ENCODE peak calls at places on chromosomes 5 and 9, in five cellular contexts. V, H, O, N and A are unnamed samples.

GRCh38 chr5:26232706-26233105 is 805.7 kb downstream of the CDH9 start:
- DNase-seq in H (no peak), V (no peak), O (no peak), N (no peak), A (no peak)

GRCh38 chr9:16202913-16203734 is 650.3 kb downstream of the CCDC171 start:
- DNase-seq in O (no peak), V (no peak), N (peak; percentile 91), H (peak; percentile 88), A (peak; percentile 75)

GRCh38 chr5:90802695-90803317 is 244.2 kb downstream of the ADGRV1 start:
- DNase-seq in H (peak; percentile 46), V (no peak), O (peak; percentile 58), N (peak; percentile 32), A (peak; percentile 81)

GRCh38 chr9:12699529-12699928 is 6.3 kb downstream of the TYRP1 start:
- DNase-seq in O (no peak), V (no peak), N (peak; percentile 32), H (peak; percentile 52), A (peak; percentile 16)

GRCh38 chr9:113593682-113594281 is 130.3 kb downstream of the RGS3 start:
- DNase-seq in H (peak; percentile 100), V (peak; percentile 86), N (peak; percentile 98), O (peak; percentile 99), A (peak; percentile 100)

GRCh38 chr5:66718374-66718977 is 122.3 kb downstream of the MAST4 start:
- DNase-seq in N (no peak), O (no peak), V (no peak), H (no peak), A (no peak)

GRCh38 chr9:127223810-127224177 is 40.8 kb upstream of the GARNL3 start:
- DNase-seq in V (no peak), H (no peak), O (no peak), N (no peak), A (no peak)

GRCh38 chr9:38019731-38020130 is 49.3 kb downstream of the SHB start:
- DNase-seq in N (peak; percentile 44), H (no peak), O (no peak), V (no peak), A (no peak)

GRCh38 chr9:98778711-98779530 is 17.4 kb downstream of the ANKS6 start:
- DNase-seq in H (no peak), N (no peak), O (no peak), V (peak; percentile 39), A (no peak)

GRCh38 chr9:35540315-35540714 is 50.4 kb downstream of the RUSC2 start:
- DNase-seq in N (no peak), H (no peak), O (no peak), V (no peak), A (no peak)

GRCh38 chr9:69428017-69428785 is 103.2 kb downstream of the ENTREP1 start:
- DNase-seq in H (no peak), V (no peak), O (no peak), N (no peak), A (no peak)

GRCh38 chr5:159240301-159240870 is 22.7 kb upstream of the UBLCP1 start:
- DNase-seq in V (no peak), N (peak; percentile 42), O (no peak), H (peak; percentile 68), A (peak; percentile 39)

GRCh38 chr9:19894975-19895374 is 106.1 kb upstream of the SLC24A2 start:
- DNase-seq in H (peak; percentile 69), V (no peak), O (no peak), N (peak; percentile 43), A (no peak)

GRCh38 chr5:58107704-58108103 is 352.2 kb downstream of the PLK2 start:
- DNase-seq in O (no peak), V (no peak), H (no peak), N (peak; percentile 59), A (no peak)

GRCh38 chr9:734831-735511 is 106.5 kb upstream of the DMRT1 start:
- DNase-seq in V (no peak), O (no peak), H (peak; percentile 94), N (peak; percentile 97), A (no peak)

GRCh38 chr5:116575635-116576042 is 1.0 kb upstream of the SEMA6A start:
- DNase-seq in H (no peak), V (peak; percentile 73), O (peak; percentile 64), N (no peak), A (no peak)

GRCh38 chr9:111294691-111295451 is 35.2 kb downstream of the OR2K2 start:
- DNase-seq in O (no peak), H (no peak), N (no peak), V (no peak), A (no peak)

GRCh38 chr9:109107402-109108240 is 12.1 kb downstream of the TMEM245 start:
- DNase-seq in O (no peak), V (no peak), N (peak; percentile 81), H (peak; percentile 79), A (peak; percentile 50)

GRCh38 chr5:127070243-127070642 is 3.1 kb downstream of the C5orf63 start:
- DNase-seq in O (no peak), N (no peak), H (no peak), V (no peak), A (no peak)

GRCh38 chr9:108117775-108118174 is 628.2 kb upstream of the KLF4 start:
- DNase-seq in N (no peak), V (no peak), H (no peak), O (no peak), A (peak; percentile 85)

GRCh38 chr5:122815218-122815767 is 30.1 kb upstream of the SNX24 start:
- DNase-seq in N (no peak), V (no peak), H (no peak), O (no peak), A (no peak)

GRCh38 chr9:108467653-108468324 is 388.0 kb downstream of the ACTL7B start:
- DNase-seq in V (no peak), O (no peak), H (peak; percentile 42), N (peak; percentile 47), A (no peak)

GRCh38 chr5:129460121-129460950 is at the start of gene ADAMTS19:
- DNase-seq in V (peak; percentile 68), N (peak; percentile 21), O (peak; percentile 69), H (peak; percentile 78), A (peak; percentile 86)

GRCh38 chr9:93978498-93978897 is 23.3 kb upstream of the BARX1 start:
- DNase-seq in V (no peak), H (no peak), N (no peak), O (no peak), A (no peak)

GRCh38 chr9:19174127-19174921 is 47.0 kb upstream of the PLIN2 start:
- DNase-seq in O (peak; percentile 38), H (peak; percentile 97), V (peak; percentile 50), N (peak; percentile 93), A (peak; percentile 61)

GRCh38 chr9:115204827-115205506 is 87.0 kb upstream of the TNC start:
- DNase-seq in V (no peak), N (peak; percentile 95), O (no peak), H (peak; percentile 94), A (no peak)

DNA sequence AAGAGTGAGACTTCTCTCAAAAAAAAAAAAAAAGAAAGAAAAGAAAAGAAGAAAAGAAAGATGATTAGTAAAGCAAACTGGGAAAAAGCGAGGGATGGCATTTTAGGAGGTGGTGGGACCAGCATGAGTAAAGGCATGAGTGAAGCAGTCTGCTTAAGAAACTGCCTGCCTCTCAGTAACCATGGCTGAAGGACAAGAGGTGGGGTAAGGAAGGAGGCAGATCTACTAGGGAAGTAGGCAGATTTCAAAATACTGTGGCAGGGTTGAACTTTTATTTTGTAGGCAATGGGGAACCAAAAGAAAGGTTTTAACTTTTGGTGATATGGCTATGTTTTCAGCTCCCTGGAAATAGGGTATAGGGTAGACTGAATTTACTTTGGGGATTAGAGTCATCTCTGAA is 316.0 kb downstream of the CWC27 start:
- DNase-seq in H (no peak), O (no peak), V (no peak), N (no peak), A (no peak)
- H2BK120ac ChIP-seq in H (no peak overlapping the region), O (no peak overlapping the region), V (no peak overlapping the region), N (no peak overlapping the region), A (no peak overlapping the region)

GRCh38 chr5:131265318-131265803 is 1.5 kb downstream of the CDC42SE2 start:
- DNase-seq in H (peak; percentile 59), O (no peak), N (peak; percentile 38), V (no peak), A (peak; percentile 18)
- H3K4me1 ChIP-seq in H (peaks cover 3% of the 10 kb centered on the region), O (no peaks in the 10 kb centered on the region), N (peaks cover 3% of the 10 kb centered on the region), V (peaks cover under 1% of the 10 kb centered on the region), A (no peaks in the 10 kb centered on the region)

GRCh38 chr9:136618578-136619547 is 43.9 kb upstream of the EGFL7 start:
- DNase-seq in V (no peak), H (no peak), N (no peak), O (no peak), A (no peak)

GRCh38 chr9:136619742-136620440 is 42.8 kb upstream of the EGFL7 start:
- DNase-seq in N (peak; percentile 51), O (no peak), H (peak; percentile 92), V (peak; percentile 45), A (no peak)

GRCh38 chr9:136616948-136617695 is 45.6 kb upstream of the EGFL7 start:
- DNase-seq in O (no peak), H (no peak), N (no peak), V (peak; percentile 45), A (no peak)

GRCh38 chr9:136616307-136616635 is 46.4 kb upstream of the EGFL7 start:
- DNase-seq in O (no peak), V (no peak), N (no peak), H (no peak), A (no peak)

DNA sequence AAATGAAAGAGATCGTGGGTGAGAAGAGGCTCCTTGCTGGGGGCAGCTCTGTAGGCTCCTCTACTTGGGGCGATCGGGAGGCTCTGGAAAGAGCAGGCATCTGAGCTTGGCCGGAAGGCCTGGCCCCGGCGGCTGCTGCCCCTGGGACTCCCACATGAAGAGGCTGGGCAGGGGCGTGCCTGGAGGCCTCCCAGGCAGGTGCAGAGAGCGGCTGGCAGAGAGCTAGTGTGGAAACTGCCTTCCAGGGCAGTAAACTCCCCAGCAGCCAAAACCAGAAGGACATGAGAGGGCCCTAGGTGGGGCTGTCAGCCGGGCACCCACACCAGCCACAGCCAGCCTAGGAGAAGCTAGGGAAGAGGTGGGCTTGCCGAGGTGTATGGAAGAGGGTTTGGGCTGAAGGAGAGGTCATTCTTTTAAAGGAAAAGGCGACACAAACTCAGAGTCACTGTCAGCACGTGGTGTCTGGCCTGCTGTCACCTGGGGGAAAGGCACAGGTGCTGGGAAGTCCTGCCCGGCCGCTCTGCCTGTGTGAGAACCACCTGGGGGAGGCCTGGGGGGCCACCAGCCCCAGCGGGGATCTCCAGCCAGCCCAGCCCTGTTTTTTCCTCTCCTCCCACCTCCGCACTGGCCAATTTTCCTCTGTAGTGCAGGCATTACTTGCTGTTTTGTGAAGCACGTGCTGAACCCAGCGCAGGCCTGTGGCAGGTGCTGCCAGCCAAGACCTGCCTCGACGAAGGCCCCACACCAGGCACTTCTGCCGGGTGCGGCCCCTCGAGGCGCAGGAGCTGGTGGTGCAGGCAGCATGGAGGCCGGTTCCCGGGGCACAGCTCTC is 44.8 kb upstream of the EGFL7 start:
- DNase-seq in O (no peak), N (no peak), H (no peak), V (peak; percentile 46), A (no peak)
- H2BK120ac ChIP-seq in O (no peak overlapping the region), N (no peak overlapping the region), H (peak overlapping the region; percentile 94), V (no peak overlapping the region), A (no peak overlapping the region)

DNA sequence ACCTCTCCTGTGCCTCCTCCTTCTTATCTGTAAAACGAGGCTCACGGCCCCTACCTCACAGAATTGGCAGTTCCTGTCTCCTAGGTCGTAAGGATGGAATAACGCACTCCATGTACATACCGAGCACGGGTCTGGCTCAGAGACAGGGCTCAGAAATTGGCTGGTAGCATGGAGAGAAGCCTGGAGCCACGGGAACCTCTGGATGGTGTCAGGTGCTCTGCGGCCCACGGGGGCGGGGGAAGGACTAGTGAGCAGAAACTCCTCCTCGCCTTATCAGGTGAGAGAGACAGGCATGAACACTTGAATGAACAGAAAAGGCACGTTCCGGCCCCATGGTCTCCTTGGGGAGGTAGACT is 15.4 kb upstream of the C5orf47 start:
- DNase-seq in V (peak; percentile 70), N (no peak), O (peak; percentile 62), H (no peak), A (peak; percentile 59)
- H3K4me1 ChIP-seq in V (peaks cover 16% of the 10 kb centered on the region), N (peaks cover 13% of the 10 kb centered on the region), O (peaks cover 5% of the 10 kb centered on the region), H (peaks cover 16% of the 10 kb centered on the region), A (peaks cover 15% of the 10 kb centered on the region)